ENCODE peak calls at places on chromosomes 1 and 21, in nine cellular contexts. T is nucleus accumbens, Q is T47D, H is T-helper 9 cell, V is germinal center, Y is NCI-H1092, M is glutamatergic neuron, A is hippocampal formation, C is NCI-H1930. Z is an unnamed sample.

GRCh38 chr21:43731891-43732711 is 13.2 kb downstream of the PDXK start:
- DNase-seq in T (no peak), Q (no peak), H (no peak), V (no peak), Y (no peak), M (no peak), A (peak), C (no peak), Z (no peak)

GRCh38 chr1:228171221-228171891 is 5.8 kb downstream of the IBA57 start:
- DNase-seq in T (no peak), Q (no peak), H (no peak), V (no peak), Y (no peak), M (no peak), A (no peak), C (no peak), Z (no peak)

GRCh38 chr21:42038826-42039425 is 28.8 kb upstream of the ZBTB21 start:
- DNase-seq in T (no peak), Q (no peak), H (no peak), V (no peak), Y (no peak), M (no peak), A (no peak), C (no peak), Z (no peak)

GRCh38 chr1:115924730-115925129 is 51.6 kb upstream of the SLC22A15 start:
- DNase-seq in T (no peak), Q (no peak), H (no peak), V (no peak), Y (no peak), M (peak), A (no peak), C (no peak), Z (no peak)

GRCh38 chr1:44105810-44106209 is 12.8 kb upstream of the KLF17 start:
- DNase-seq in T (no peak), Q (no peak), H (no peak), V (no peak), Y (no peak), M (no peak), A (no peak), C (no peak), Z (no peak)

GRCh38 chr1:16151200-16151708 is 4.6 kb downstream of the EPHA2 start:
- DNase-seq in T (no peak), Q (no peak), H (no peak), V (no peak), Y (no peak), M (peak), A (no peak), C (peak), Z (no peak)

GRCh38 chr21:46634966-46635323 is 529 bp upstream of the PRMT2 start:
- DNase-seq in T (peak), Q (peak), H (no peak), V (no peak), Y (peak), M (no peak), A (peak), C (peak), Z (peak)

GRCh38 chr1:245588250-245588649 is 433.5 kb downstream of the KIF26B start:
- DNase-seq in T (no peak), Q (no peak), H (no peak), V (no peak), Y (peak), M (no peak), A (no peak), C (no peak), Z (no peak)

GRCh38 chr1:82565146-82565545 is 764.4 kb downstream of the ADGRL2 start:
- DNase-seq in T (no peak), Q (no peak), H (no peak), V (no peak), Y (no peak), M (no peak), A (no peak), C (no peak), Z (no peak)

GRCh38 chr1:112798293-112798692 is 83.2 kb upstream of the PPM1J start:
- DNase-seq in T (no peak), Q (no peak), H (no peak), V (no peak), Y (no peak), M (no peak), A (no peak), C (no peak), Z (no peak)

GRCh38 chr1:13892671-13893325 is 192.8 kb downstream of the PRDM2 start:
- DNase-seq in T (no peak), Q (no peak), H (no peak), V (no peak), Y (peak), M (peak), A (no peak), C (peak), Z (no peak)

GRCh38 chr1:10939654-10940450 is 72.6 kb upstream of the TARDBP start:
- DNase-seq in T (no peak), Q (no peak), H (no peak), V (no peak), Y (no peak), M (no peak), A (no peak), C (no peak), Z (no peak)

GRCh38 chr1:207823880-207824566 is 72.2 kb downstream of the CD46 start:
- DNase-seq in T (peak), Q (peak), H (peak), V (peak), Y (peak), M (peak), A (peak), C (no peak), Z (peak)

Z was measured in T follicular helper cell.